ENCODE peak calls at places on chromosome 10, in six cellular contexts. Y, F, G, A, Q and N are unnamed samples.

GRCh38 chr10:45253183-45253914 is 62.1 kb downstream of the OR13A1 start:
- DNase-seq in Y (no peak), F (no peak), G (no peak), A (no peak), Q (no peak), N (no peak)

GRCh38 chr10:32266566-32266965 is 80.4 kb downstream of the EPC1 start:
- DNase-seq in Y (no peak), F (no peak), G (no peak), A (no peak), Q (no peak), N (no peak)

GRCh38 chr10:73905256-73906018 is 5.5 kb upstream of the PLAU start:
- DNase-seq in Y (no peak), F (no peak), G (no peak), A (no peak), Q (no peak), N (no peak)

GRCh38 chr10:11089272-11089671 is 71.6 kb downstream of the CELF2 start:
- DNase-seq in Y (no peak), F (no peak), G (no peak), A (no peak), Q (no peak), N (no peak)

GRCh38 chr10:59106441-59106840 is 70.0 kb upstream of the PHYHIPL start:
- DNase-seq in Y (no peak), F (no peak), G (no peak), A (no peak), Q (no peak), N (no peak)

GRCh38 chr10:78623577-78624215 is 445.1 kb upstream of the ZMIZ1 start:
- DNase-seq in Y (no peak), F (peak; percentile 56), G (no peak), A (no peak), Q (no peak), N (no peak)

GRCh38 chr10:90306187-90306586 is 551.7 kb downstream of the HTR7 start:
- DNase-seq in Y (no peak), F (no peak), G (no peak), A (no peak), Q (no peak), N (no peak)

GRCh38 chr10:9853405-9854010 is 1164.2 kb upstream of the CELF2 start:
- DNase-seq in Y (no peak), F (no peak), G (peak; percentile 14), A (no peak), Q (no peak), N (no peak)

GRCh38 chr10:13404305-13404759 is 56.2 kb upstream of the SEPHS1 start:
- DNase-seq in Y (no peak), F (no peak), G (no peak), A (no peak), Q (no peak), N (no peak)

GRCh38 chr10:35363587-35363986 is 27.3 kb downstream of the CCNY start:
- DNase-seq in Y (no peak), F (no peak), G (no peak), A (no peak), Q (no peak), N (no peak)

GRCh38 chr10:16360001-16360400 is 76.8 kb upstream of the PTER start:
- DNase-seq in Y (no peak), F (no peak), G (no peak), A (no peak), Q (no peak), N (no peak)

GRCh38 chr10:8365935-8366911 is 311.7 kb downstream of the GATA3 start:
- DNase-seq in Y (no peak), F (no peak), G (no peak), A (peak; percentile 26), Q (peak; percentile 27), N (no peak)

GRCh38 chr10:42962120-42962901 is 114.6 kb upstream of the RET start:
- DNase-seq in Y (no peak), F (no peak), G (no peak), A (no peak), Q (no peak), N (peak; percentile 10)

GRCh38 chr10:126133906-126134703 is 237.7 kb downstream of the FANK1 start:
- DNase-seq in Y (no peak), F (no peak), G (no peak), A (no peak), Q (no peak), N (no peak)

GRCh38 chr10:11396311-11396960 is 215.0 kb downstream of the USP6NL start:
- DNase-seq in Y (no peak), F (no peak), G (no peak), A (no peak), Q (no peak), N (no peak)

GRCh38 chr10:129307141-129307540 is 159.9 kb upstream of the MGMT start:
- DNase-seq in Y (no peak), F (no peak), G (no peak), A (no peak), Q (no peak), N (no peak)

GRCh38 chr10:8056378-8056777 is 1.9 kb downstream of the GATA3 start:
- DNase-seq in Y (no peak), F (no peak), G (no peak), A (no peak), Q (no peak), N (no peak)

GRCh38 chr10:96703358-96703757 is 17.0 kb downstream of the PIK3AP1 start:
- DNase-seq in Y (no peak), F (no peak), G (peak; percentile 64), A (no peak), Q (no peak), N (no peak)

GRCh38 chr10:33461295-33461640 is 126.8 kb upstream of the NRP1 start:
- DNase-seq in Y (no peak), F (no peak), G (no peak), A (no peak), Q (no peak), N (no peak)

GRCh38 chr10:89421018-89421476 is 6.7 kb downstream of the IFIT5 start:
- DNase-seq in Y (peak; percentile 41), F (peak; percentile 38), G (no peak), A (no peak), Q (no peak), N (no peak)

GRCh38 chr10:794382-794956 is 105.0 kb upstream of the DIP2C start:
- DNase-seq in Y (no peak), F (peak; percentile 16), G (no peak), A (no peak), Q (no peak), N (no peak)

GRCh38 chr10:43598447-43598846 is 7.8 kb upstream of the ZNF485 start:
- DNase-seq in Y (no peak), F (no peak), G (no peak), A (no peak), Q (no peak), N (no peak)

GRCh38 chr10:65566906-65567305 is 1358.9 kb upstream of the LRRTM3 start:
- DNase-seq in Y (no peak), F (no peak), G (no peak), A (no peak), Q (no peak), N (no peak)

GRCh38 chr10:34908472-34908871 is 93.4 kb upstream of the PARD3 start:
- DNase-seq in Y (no peak), F (no peak), G (no peak), A (no peak), Q (no peak), N (no peak)

GRCh38 chr10:126421745-126422144 is 33.5 kb upstream of the ADAM12 start:
- DNase-seq in Y (no peak), F (no peak), G (no peak), A (no peak), Q (no peak), N (no peak)

GRCh38 chr10:122706467-122706866 is 6.8 kb upstream of the C10orf120 start:
- DNase-seq in Y (no peak), F (no peak), G (no peak), A (no peak), Q (no peak), N (no peak)

GRCh38 chr10:111240348-111240747 is 163.5 kb downstream of the ADRA2A start:
- DNase-seq in Y (no peak), F (no peak), G (no peak), A (no peak), Q (no peak), N (no peak)

GRCh38 chr10:27038168-27038567 is 62.1 kb downstream of the ANKRD26 start:
- DNase-seq in Y (no peak), F (no peak), G (no peak), A (no peak), Q (no peak), N (no peak)

GRCh38 chr10:27041196-27041595 is 59.1 kb downstream of the ANKRD26 start:
- DNase-seq in Y (no peak), F (no peak), G (no peak), A (no peak), Q (no peak), N (no peak)
- TF ChIP-seq CTCF in Y (no peak), F (no peak), G (no peak), A (no peak), Q (no peak), N (no peak)

DNA sequence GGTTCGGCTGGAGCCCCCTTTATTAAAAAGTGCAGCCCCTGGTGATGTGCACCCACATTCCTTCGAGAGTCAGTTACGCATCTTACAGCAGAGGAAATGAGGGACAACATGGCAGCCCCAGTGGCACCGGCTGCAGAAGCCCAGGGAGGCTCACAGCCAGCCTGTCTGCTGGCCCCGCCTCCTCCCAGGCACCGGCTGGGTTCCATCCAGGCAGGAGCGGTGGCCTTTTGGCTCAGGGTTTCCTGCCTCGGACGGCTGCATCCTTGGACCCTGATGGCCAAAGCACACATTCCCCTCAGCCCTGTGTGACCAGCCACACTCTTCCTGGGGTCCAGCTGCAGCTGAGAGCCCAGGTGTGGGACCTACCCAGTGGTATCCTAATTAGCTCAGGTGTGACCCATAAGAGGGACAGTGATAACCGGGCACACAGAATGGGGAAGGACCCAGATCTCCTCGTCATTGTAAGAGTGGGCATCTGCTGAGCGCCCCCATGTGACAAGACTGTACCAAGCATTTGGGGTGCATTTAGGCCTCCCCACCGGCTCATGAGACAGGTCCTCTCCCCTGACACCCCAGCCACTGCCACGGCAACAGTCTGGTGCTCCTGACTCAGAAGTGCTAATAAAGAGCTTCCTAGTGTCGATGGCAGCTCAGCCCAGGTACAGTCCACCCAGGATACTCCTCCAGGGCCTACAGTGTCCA is 63.3 kb upstream of the CHST15 start:
- DNase-seq in Y (no peak), F (peak; percentile 32), G (peak; percentile 29), A (no peak), Q (no peak), N (no peak)
- TF ChIP-seq CTCF in Y (no peak), F (no peak), G (peak; percentile 52), A (no peak), Q (no peak), N (no peak)

GRCh38 chr10:63003816-63004453 is 129.2 kb upstream of the NRBF2 start:
- DNase-seq in Y (no peak), F (no peak), G (peak; percentile 10), A (no peak), Q (no peak), N (no peak)
- TF ChIP-seq CTCF in Y (no peak), F (no peak), G (peak; percentile 71), A (peak; percentile 9), Q (peak; percentile 20), N (no peak)

GRCh38 chr10:85993140-85993539 is 373.5 kb downstream of the GRID1 start:
- DNase-seq in Y (no peak), F (no peak), G (no peak), A (no peak), Q (no peak), N (no peak)

GRCh38 chr10:85992324-85992723 is 374.3 kb downstream of the GRID1 start:
- DNase-seq in Y (no peak), F (no peak), G (no peak), A (no peak), Q (no peak), N (no peak)

GRCh38 chr10:85993840-85994507 is 372.6 kb downstream of the GRID1 start:
- DNase-seq in Y (no peak), F (no peak), G (no peak), A (no peak), Q (no peak), N (no peak)

GRCh38 chr10:85997544-85997943 is 369.1 kb downstream of the GRID1 start:
- DNase-seq in Y (no peak), F (no peak), G (no peak), A (no peak), Q (no peak), N (no peak)

GRCh38 chr10:85995791-85996190 is 370.8 kb downstream of the GRID1 start:
- DNase-seq in Y (no peak), F (no peak), G (peak; percentile 50), A (no peak), Q (no peak), N (no peak)
- TF ChIP-seq CTCF in Y (peak; percentile 22), F (no peak), G (peak; percentile 81), A (no peak), Q (no peak), N (no peak)